ENCODE peak calls at places on chromosomes 3 and 15, in four cellular contexts. U is A172, W is SJSA1, K is iPS DF 19.7. S is an unnamed sample.

GRCh38 chr3:149339931-149340309 is 6.5 kb upstream of the TM4SF18 start:
- DNase-seq in W (peak), U (peak), K (peak), S (peak)

GRCh38 chr3:124860599-124860998 is 26.6 kb downstream of the ITGB5 start:
- DNase-seq in K (no peak), U (peak), W (peak), S (peak)

GRCh38 chr15:73539726-73540125 is 93.5 kb downstream of the NPTN start:
- DNase-seq in W (no peak), U (no peak), K (no peak), S (no peak)

GRCh38 chr15:98363955-98364354 is 284.4 kb upstream of the IGF1R start:
- DNase-seq in K (no peak), U (no peak), W (no peak), S (no peak)

GRCh38 chr3:184636774-184637316 is 75.0 kb downstream of the MAGEF1 start:
- DNase-seq in K (no peak), W (peak), U (peak), S (no peak)

GRCh38 chr15:99994849-99995248 is 261.6 kb upstream of the LYSMD4 start:
- DNase-seq in K (no peak), U (no peak), W (no peak), S (no peak)

GRCh38 chr15:101099183-101099582 is 152.7 kb downstream of the CHSY1 start:
- DNase-seq in W (no peak), U (no peak), K (no peak), S (no peak)

GRCh38 chr3:101676765-101677435 is at the start of gene ZBTB11:
- DNase-seq in W (peak), U (peak), K (peak), S (peak)

GRCh38 chr15:50112488-50113186 is 6.4 kb downstream of the ATP8B4 start:
- DNase-seq in U (no peak), K (no peak), W (no peak), S (no peak)

GRCh38 chr3:41198526-41198925 is 779 bp upstream of the CTNNB1 start:
- DNase-seq in W (no peak), U (no peak), K (no peak), S (no peak)

GRCh38 chr3:151538706-151539403 is 78.0 kb upstream of the IGSF10 start:
- DNase-seq in W (no peak), K (peak), U (no peak), S (no peak)

GRCh38 chr3:71956716-71957115 is 171.8 kb upstream of the PROK2 start:
- DNase-seq in U (no peak), W (no peak), K (no peak), S (no peak)

GRCh38 chr3:161310649-161311423 is 60.5 kb downstream of the SPTSSB start:
- DNase-seq in K (no peak), W (no peak), U (no peak), S (no peak)

GRCh38 chr3:103389356-103389755 is 954.5 kb downstream of the ZPLD1 start:
- DNase-seq in U (no peak), W (no peak), K (no peak), S (no peak)

GRCh38 chr3:172159962-172160538 is 120.7 kb downstream of the FNDC3B start:
- DNase-seq in U (no peak), W (no peak), K (no peak), S (peak)

GRCh38 chr3:185960518-185961288 is 22.9 kb upstream of the TRA2B start:
- DNase-seq in W (no peak), K (no peak), U (no peak), S (no peak)

GRCh38 chr3:86982883-86983282 is 8.1 kb downstream of the VGLL3 start:
- DNase-seq in K (no peak), W (no peak), U (no peak), S (no peak)

GRCh38 chr3:67015702-67016500 is 17.8 kb downstream of the KBTBD8 start:
- DNase-seq in U (no peak), W (no peak), K (no peak), S (no peak)

GRCh38 chr3:4290272-4290893 is 12.8 kb upstream of the SETMAR start:
- DNase-seq in K (no peak), W (no peak), U (peak), S (no peak)

GRCh38 chr15:41043276-41043675 is 72.8 kb downstream of the INO80 start:
- DNase-seq in U (no peak), W (no peak), K (no peak), S (no peak)

GRCh38 chr3:162295323-162295983 is 798.8 kb downstream of the OTOL1 start:
- DNase-seq in W (no peak), K (no peak), U (peak), S (no peak)

GRCh38 chr15:34241376-34242350 is 16.8 kb downstream of the EMC4 start:
- DNase-seq in K (no peak), W (no peak), U (peak), S (no peak)

GRCh38 chr3:9098716-9099675 is 135.7 kb upstream of the RAD18 start:
- DNase-seq in K (no peak), U (no peak), W (no peak), S (no peak)

GRCh38 chr3:13518516-13519351 is 30.2 kb upstream of the FBLN2 start:
- DNase-seq in K (no peak), W (no peak), U (no peak), S (no peak)

GRCh38 chr3:131036200-131036816 is 9.6 kb downstream of the NEK11 start:
- DNase-seq in K (no peak), W (no peak), U (peak), S (no peak)

GRCh38 chr3:117518385-117518784 is 808.8 kb downstream of the TUSC7 start:
- DNase-seq in U (no peak), W (no peak), K (no peak), S (no peak)

GRCh38 chr3:100614941-100615340 is 5.5 kb downstream of the ADGRG7 start:
- DNase-seq in W (no peak), K (no peak), U (no peak), S (no peak)

GRCh38 chr3:189554868-189555557 is 76.2 kb upstream of the TP63 start:
- DNase-seq in K (no peak), U (no peak), W (no peak), S (no peak)

GRCh38 chr3:187520027-187520945 is 149.9 kb downstream of the SST start:
- DNase-seq in U (peak), K (no peak), W (no peak), S (no peak)

GRCh38 chr3:170076715-170077238 is 39.0 kb downstream of the GPR160 start:
- DNase-seq in W (no peak), K (no peak), U (peak), S (no peak)

S was measured in coronary artery.